ENCODE peak calls at places on chromosomes 7 and 10, in seven cellular contexts. M is H9, C is mesendoderm, L is neuronal stem cell, K is mesenchymal stem cell, T is trophoblast cell, R is H1. F is an unnamed sample.

GRCh38 chr10:3172081-3172445 is 519 bp downstream of the PITRM1 start:
- DNase-seq in M (no peak), C (peak), L (no peak), K (peak), T (peak), R (no peak), F (peak)

GRCh38 chr10:115026041-115026779 is 67.0 kb upstream of the ATRNL1 start:
- DNase-seq in M (no peak), C (peak), L (no peak), K (no peak), T (no peak), R (peak), F (no peak)

GRCh38 chr7:16431646-16432424 is 10.5 kb upstream of the CRPPA start:
- DNase-seq in M (no peak), C (peak), L (no peak), K (peak), T (peak), R (no peak), F (no peak)

GRCh38 chr7:46776790-46777189 is 805.1 kb downstream of the TNS3 start:
- DNase-seq in M (no peak), C (peak), L (no peak), K (no peak), T (no peak), R (no peak), F (peak)

GRCh38 chr7:122485841-122486240 is 181.3 kb upstream of the FEZF1 start:
- DNase-seq in M (no peak), C (no peak), L (no peak), K (peak), T (peak), R (no peak), F (no peak)

GRCh38 chr7:151886783-151887182 is 9.9 kb upstream of the PRKAG2 start:
- DNase-seq in M (no peak), C (no peak), L (no peak), K (no peak), T (no peak), R (no peak), F (no peak)

GRCh38 chr10:99685232-99686041 is 26.1 kb downstream of the ENTPD7 start:
- DNase-seq in M (no peak), C (no peak), L (no peak), K (no peak), T (no peak), R (no peak), F (no peak)

GRCh38 chr7:45702751-45703150 is 128.6 kb downstream of the ADCY1 start:
- DNase-seq in M (peak), C (no peak), L (no peak), K (no peak), T (no peak), R (no peak), F (no peak)

GRCh38 chr10:52542891-52543290 is 228.8 kb downstream of the DKK1 start:
- DNase-seq in M (no peak), C (no peak), L (no peak), K (no peak), T (no peak), R (no peak), F (peak)

GRCh38 chr7:106012935-106013439 is 49.9 kb downstream of the CDHR3 start:
- DNase-seq in M (no peak), C (no peak), L (no peak), K (peak), T (no peak), R (no peak), F (peak)

GRCh38 chr7:140937702-140938283 is 13.1 kb upstream of the BRAF start:
- DNase-seq in M (no peak), C (no peak), L (no peak), K (no peak), T (no peak), R (no peak), F (no peak)

GRCh38 chr7:3243256-3243655 is 57.8 kb upstream of the SDK1 start:
- DNase-seq in M (no peak), C (no peak), L (no peak), K (peak), T (no peak), R (no peak), F (no peak)

GRCh38 chr7:106660862-106661720 is at the start of gene CCDC71L:
- DNase-seq in M (peak), C (peak), L (peak), K (peak), T (peak), R (peak), F (peak)

GRCh38 chr7:134175724-134176350 is 48.7 kb downstream of the LRGUK start:
- DNase-seq in M (no peak), C (peak), L (no peak), K (no peak), T (no peak), R (no peak), F (no peak)

GRCh38 chr10:14812271-14812670 is 25.6 kb downstream of the CDNF start:
- DNase-seq in M (peak), C (peak), L (no peak), K (peak), T (no peak), R (no peak), F (peak)

GRCh38 chr10:126902157-126902556 is 3.1 kb upstream of the DOCK1 start:
- DNase-seq in M (no peak), C (peak), L (no peak), K (peak), T (peak), R (no peak), F (peak)

GRCh38 chr10:103784723-103785418 is 70.5 kb downstream of the SH3PXD2A start:
- DNase-seq in M (no peak), C (no peak), L (no peak), K (no peak), T (no peak), R (no peak), F (no peak)

GRCh38 chr10:77919713-77920108 is 6.8 kb downstream of the DLG5 start:
- DNase-seq in M (no peak), C (no peak), L (no peak), K (peak), T (peak), R (no peak), F (peak)

GRCh38 chr7:64907641-64908326 is 4.7 kb downstream of the ZNF273 start:
- DNase-seq in M (no peak), C (no peak), L (no peak), K (peak), T (no peak), R (no peak), F (peak)

GRCh38 chr7:150439926-150440325 is 10.5 kb upstream of the GIMAP8 start:
- DNase-seq in M (no peak), C (no peak), L (no peak), K (no peak), T (no peak), R (no peak), F (peak)

GRCh38 chr7:79598351-79598750 is 144.9 kb upstream of the MAGI2 start:
- DNase-seq in M (no peak), C (no peak), L (no peak), K (no peak), T (no peak), R (no peak), F (no peak)

GRCh38 chr7:88254721-88255120 is 34.9 kb upstream of the SRI start:
- DNase-seq in M (no peak), C (no peak), L (no peak), K (no peak), T (peak), R (no peak), F (no peak)

GRCh38 chr7:37694208-37695080 is 10.9 kb downstream of the GPR141 start:
- DNase-seq in M (no peak), C (no peak), L (peak), K (no peak), T (peak), R (no peak), F (no peak)

GRCh38 chr10:75408512-75408881 is 6.9 kb upstream of the ZNF503 start:
- DNase-seq in M (no peak), C (no peak), L (no peak), K (no peak), T (no peak), R (peak), F (no peak)

GRCh38 chr10:62992145-62992721 is 140.9 kb upstream of the NRBF2 start:
- DNase-seq in M (no peak), C (no peak), L (no peak), K (no peak), T (peak), R (no peak), F (peak)

GRCh38 chr10:117373848-117374505 is 1.3 kb downstream of the PDZD8 start:
- DNase-seq in M (peak), C (peak), L (peak), K (peak), T (no peak), R (no peak), F (peak)

GRCh38 chr10:91197044-91197651 is 23.3 kb upstream of the PCGF5 start:
- DNase-seq in M (no peak), C (peak), L (no peak), K (peak), T (no peak), R (no peak), F (peak)

GRCh38 chr10:127024655-127025054 is 119.4 kb downstream of the DOCK1 start:
- DNase-seq in M (no peak), C (no peak), L (no peak), K (peak), T (no peak), R (no peak), F (peak)

GRCh38 chr7:44103941-44104879 is at the start of gene AEBP1:
- DNase-seq in M (peak), C (peak), L (peak), K (peak), T (no peak), R (peak), F (no peak)

GRCh38 chr10:91201213-91201996 is 19.1 kb upstream of the PCGF5 start:
- DNase-seq in M (no peak), C (no peak), L (no peak), K (no peak), T (no peak), R (no peak), F (no peak)

DNA sequence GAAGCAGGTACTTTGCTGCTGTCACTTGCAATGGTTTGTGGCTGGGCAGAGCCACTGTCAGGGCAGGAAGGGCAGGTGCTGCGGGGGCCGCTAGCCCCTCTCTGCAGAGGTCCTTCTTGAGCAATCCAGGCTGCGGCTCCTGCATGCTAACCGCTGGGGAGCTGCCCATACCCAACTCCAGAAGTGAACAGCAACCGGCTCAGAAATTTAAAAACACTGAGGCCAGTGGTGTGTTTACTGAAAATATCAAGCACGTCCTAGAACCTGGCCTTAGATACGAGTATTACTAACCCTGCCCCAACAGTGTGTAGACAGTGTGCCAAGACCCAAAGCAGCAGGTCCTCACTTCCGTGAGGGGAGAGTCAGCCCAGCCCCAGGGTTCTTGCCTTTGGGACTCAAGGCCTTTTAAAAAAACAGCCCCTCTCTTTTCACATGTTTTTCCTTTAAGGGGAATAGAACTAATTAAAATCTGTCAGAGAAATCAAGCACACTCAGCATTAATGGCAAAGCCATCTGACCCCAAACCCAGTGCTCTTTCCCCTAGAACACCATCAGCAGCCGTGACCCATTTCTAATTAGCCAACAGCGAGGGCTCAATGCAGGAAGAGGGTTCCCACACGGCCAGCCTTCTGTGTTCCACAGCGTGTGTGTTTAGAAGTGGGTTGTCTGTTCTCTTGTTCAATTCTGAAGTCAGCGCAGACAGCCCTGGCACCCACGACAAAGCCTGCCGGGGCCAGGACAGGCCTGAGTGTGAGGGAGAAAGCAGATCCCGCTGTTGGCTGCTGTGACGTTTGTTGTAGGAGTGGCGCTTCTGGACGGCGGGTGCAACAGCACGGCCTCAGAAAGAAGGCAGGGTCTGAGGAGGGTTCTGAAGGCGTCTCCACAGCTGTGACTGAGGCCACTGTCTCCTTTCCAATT is 76.5 kb downstream of the VIPR2 start:
- DNase-seq in M (no peak), C (no peak), L (no peak), K (no peak), T (no peak), R (no peak), F (no peak)
- H2BK120ac ChIP-seq in M (no peak), C (no peak), L (no peak), K (no peak), T (no peak), R (no peak), F (no peak)

DNA sequence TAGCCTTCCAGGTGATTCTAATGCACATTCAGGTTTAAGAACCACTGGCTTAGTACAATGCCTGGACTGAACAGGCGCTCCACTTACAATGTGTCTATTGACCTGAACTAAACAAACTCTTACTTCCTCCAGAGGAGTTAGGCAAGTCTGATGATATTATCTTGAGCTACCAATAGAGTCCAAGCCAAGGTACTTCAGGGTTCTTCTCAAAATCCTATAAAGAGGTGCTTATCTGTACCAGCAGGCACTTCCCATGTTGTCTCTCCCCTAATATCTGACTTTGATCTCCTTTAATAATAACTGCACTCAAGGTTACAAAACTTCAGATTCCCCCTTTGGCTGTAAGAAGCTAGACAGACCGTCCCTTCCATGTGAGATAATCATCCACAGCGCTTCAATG is 157.0 kb upstream of the SVIL start:
- DNase-seq in M (no peak), C (no peak), L (no peak), K (no peak), T (no peak), R (no peak), F (no peak)
- H2BK120ac ChIP-seq in M (no peak), C (no peak), L (no peak), K (no peak), T (no peak), R (no peak), F (peak)

GRCh38 chr7:158096582-158096981 is 491.0 kb downstream of the PTPRN2 start:
- DNase-seq in M (no peak), C (no peak), L (no peak), K (no peak), T (no peak), R (no peak), F (no peak)
- H2BK120ac ChIP-seq in M (no peak), C (no peak), L (no peak), K (no peak), T (no peak), R (no peak), F (no peak)

GRCh38 chr10:43317422-43317821 is 50.6 kb upstream of the RASGEF1A start:
- DNase-seq in M (no peak), C (no peak), L (no peak), K (no peak), T (no peak), R (no peak), F (no peak)
- H2BK120ac ChIP-seq in M (no peak), C (no peak), L (no peak), K (no peak), T (no peak), R (no peak), F (no peak)

GRCh38 chr7:81506609-81507008 is 263.2 kb downstream of the HGF start:
- DNase-seq in M (no peak), C (no peak), L (no peak), K (no peak), T (no peak), R (no peak), F (no peak)
- H2BK120ac ChIP-seq in M (no peak), C (no peak), L (no peak), K (no peak), T (no peak), R (no peak), F (peak)

F was measured in IMR-90.